ENCODE peak calls at places on chromosome 10, in seven cellular contexts. Q, L, N, D, O, S and B are unnamed samples.

GRCh38 chr10:66671562-66671961 is 254.3 kb upstream of the LRRTM3 start:
- DNase-seq in D (no peak), S (no peak), O (no peak), N (no peak), L (no peak), Q (no peak), B (no peak)

GRCh38 chr10:89837173-89838001 is 136.0 kb downstream of the KIF20B start:
- DNase-seq in Q (peak), L (peak), N (peak), D (peak), O (peak), S (no peak), B (no peak)

GRCh38 chr10:7417103-7417623 is 6.3 kb upstream of the SFMBT2 start:
- DNase-seq in D (no peak), S (no peak), L (no peak), N (no peak), Q (no peak), O (peak), B (peak)

GRCh38 chr10:47055386-47056382 is 144.5 kb downstream of the PTPN20 start:
- DNase-seq in O (no peak), D (no peak), L (no peak), N (no peak), S (no peak), Q (no peak), B (no peak)

GRCh38 chr10:110508806-110509544 is 11.3 kb downstream of the DUSP5 start:
- DNase-seq in S (no peak), Q (no peak), L (no peak), O (no peak), D (no peak), N (no peak), B (no peak)

GRCh38 chr10:7635431-7636125 is 31.2 kb downstream of the ITIH5 start:
- DNase-seq in O (no peak), Q (no peak), L (no peak), D (no peak), S (no peak), N (no peak), B (no peak)

GRCh38 chr10:119521443-119522204 is 20.9 kb downstream of the RGS10 start:
- DNase-seq in O (peak), L (no peak), S (no peak), N (no peak), D (no peak), Q (no peak), B (peak)

GRCh38 chr10:70424320-70424719 is 17.2 kb downstream of the NODAL start:
- DNase-seq in S (no peak), N (no peak), L (no peak), D (no peak), O (no peak), Q (no peak), B (no peak)

GRCh38 chr10:120386896-120387295 is 70.1 kb upstream of the PLPP4 start:
- DNase-seq in Q (no peak), N (no peak), S (no peak), D (no peak), L (no peak), O (peak), B (no peak)

GRCh38 chr10:89327803-89328441 is at the start of gene IFIT3:
- DNase-seq in L (peak), D (peak), N (no peak), S (no peak), O (peak), Q (no peak), B (peak)

GRCh38 chr10:66258693-66259092 is 667.1 kb upstream of the LRRTM3 start:
- DNase-seq in D (no peak), Q (no peak), S (no peak), O (no peak), L (no peak), N (no peak), B (no peak)

GRCh38 chr10:77507313-77507712 is 130.3 kb downstream of the KCNMA1 start:
- DNase-seq in S (no peak), Q (no peak), D (no peak), L (no peak), N (no peak), O (peak), B (no peak)

GRCh38 chr10:123913688-123914268 is 22.2 kb upstream of the CPXM2 start:
- DNase-seq in D (no peak), O (no peak), L (no peak), Q (no peak), N (no peak), S (no peak), B (peak)

GRCh38 chr10:88042162-88043100 is 179.0 kb downstream of the PTEN start:
- DNase-seq in Q (no peak), O (peak), N (no peak), S (no peak), D (no peak), L (no peak), B (peak)